ENCODE peak calls at places on chromosomes 3 and 15, in five cellular contexts. One of them, this sample, is unnamed.

GRCh38 chr3:65033577-65033976 is 345.8 kb upstream of the ADAMTS9 start:
- DNase-seq in GM12864: no peak
- DNase-seq in colonic mucosa: no peak
- DNase-seq in uterus: no peak
- DNase-seq in endothelial cell: no peak
- DNase-seq in this sample: no peak

GRCh38 chr3:82496890-82497560 is 735.6 kb upstream of the GBE1 start:
- DNase-seq in GM12864: no peak
- DNase-seq in colonic mucosa: no peak
- DNase-seq in uterus: no peak
- DNase-seq in endothelial cell: peak; percentile 26
- DNase-seq in this sample: peak; percentile 18

GRCh38 chr3:51389423-51390183 is 1.5 kb upstream of the RBM15B start:
- DNase-seq in GM12864: no peak
- DNase-seq in colonic mucosa: peak; percentile 63
- DNase-seq in uterus: no peak
- DNase-seq in endothelial cell: peak; percentile 63
- DNase-seq in this sample: peak; percentile 61

GRCh38 chr3:114378760-114379159 is 84.9 kb downstream of the TIGIT start:
- DNase-seq in GM12864: no peak
- DNase-seq in colonic mucosa: no peak
- DNase-seq in uterus: no peak
- DNase-seq in endothelial cell: no peak
- DNase-seq in this sample: no peak

GRCh38 chr3:122975163-122975923 is 52.2 kb downstream of the SEMA5B start:
- DNase-seq in GM12864: no peak
- DNase-seq in colonic mucosa: no peak
- DNase-seq in uterus: peak; percentile 91
- DNase-seq in endothelial cell: no peak
- DNase-seq in this sample: peak; percentile 75

GRCh38 chr3:196699749-196700148 is 12.3 kb downstream of the CEP19 start:
- DNase-seq in GM12864: no peak
- DNase-seq in colonic mucosa: no peak
- DNase-seq in uterus: no peak
- DNase-seq in endothelial cell: no peak
- DNase-seq in this sample: no peak

GRCh38 chr3:135140543-135140942 is 345.5 kb downstream of the EPHB1 start:
- DNase-seq in GM12864: no peak
- DNase-seq in colonic mucosa: no peak
- DNase-seq in uterus: no peak
- DNase-seq in endothelial cell: no peak
- DNase-seq in this sample: no peak

GRCh38 chr3:21294768-21295167 is 456.2 kb downstream of the ZNF385D start:
- DNase-seq in GM12864: no peak
- DNase-seq in colonic mucosa: no peak
- DNase-seq in uterus: no peak
- DNase-seq in endothelial cell: no peak
- DNase-seq in this sample: no peak

GRCh38 chr3:53941174-53941573 is 49.5 kb upstream of the SELENOK start:
- DNase-seq in GM12864: no peak
- DNase-seq in colonic mucosa: no peak
- DNase-seq in uterus: no peak
- DNase-seq in endothelial cell: no peak
- DNase-seq in this sample: no peak

GRCh38 chr15:77402740-77403379 is 17.0 kb downstream of the PEAK1 start:
- DNase-seq in GM12864: no peak
- DNase-seq in colonic mucosa: no peak
- DNase-seq in uterus: no peak
- DNase-seq in endothelial cell: no peak
- DNase-seq in this sample: no peak

GRCh38 chr3:18027161-18027939 is 284.9 kb upstream of the TBC1D5 start:
- DNase-seq in GM12864: no peak
- DNase-seq in colonic mucosa: no peak
- DNase-seq in uterus: no peak
- DNase-seq in endothelial cell: no peak
- DNase-seq in this sample: no peak

GRCh38 chr3:20148456-20148855 is 37.5 kb downstream of the SGO1 start:
- DNase-seq in GM12864: no peak
- DNase-seq in colonic mucosa: no peak
- DNase-seq in uterus: no peak
- DNase-seq in endothelial cell: no peak
- DNase-seq in this sample: no peak

GRCh38 chr3:73558399-73559075 is 66.2 kb downstream of the PDZRN3 start:
- DNase-seq in GM12864: no peak
- DNase-seq in colonic mucosa: no peak
- DNase-seq in uterus: no peak
- DNase-seq in endothelial cell: no peak
- DNase-seq in this sample: no peak

GRCh38 chr15:100218411-100218810 is 123.4 kb downstream of the ADAMTS17 start:
- DNase-seq in GM12864: no peak
- DNase-seq in colonic mucosa: no peak
- DNase-seq in uterus: no peak
- DNase-seq in endothelial cell: no peak
- DNase-seq in this sample: no peak

GRCh38 chr3:117927831-117928230 is 1106.8 kb downstream of the IGSF11 start:
- DNase-seq in GM12864: no peak
- DNase-seq in colonic mucosa: no peak
- DNase-seq in uterus: no peak
- DNase-seq in endothelial cell: no peak
- DNase-seq in this sample: no peak

GRCh38 chr15:70466305-70466704 is 297.1 kb downstream of the UACA start:
- DNase-seq in GM12864: no peak
- DNase-seq in colonic mucosa: no peak
- DNase-seq in uterus: no peak
- DNase-seq in endothelial cell: no peak
- DNase-seq in this sample: no peak

GRCh38 chr3:114557791-114558190 is 264.0 kb downstream of the TIGIT start:
- DNase-seq in GM12864: no peak
- DNase-seq in colonic mucosa: no peak
- DNase-seq in uterus: no peak
- DNase-seq in endothelial cell: no peak
- DNase-seq in this sample: no peak

GRCh38 chr3:128367726-128368125 is 99.0 kb downstream of the DNAJB8 start:
- DNase-seq in GM12864: no peak
- DNase-seq in colonic mucosa: no peak
- DNase-seq in uterus: no peak
- DNase-seq in endothelial cell: no peak
- DNase-seq in this sample: no peak

GRCh38 chr3:186612065-186612464 is 795 bp upstream of the AHSG start:
- DNase-seq in GM12864: no peak
- DNase-seq in colonic mucosa: no peak
- DNase-seq in uterus: no peak
- DNase-seq in endothelial cell: no peak
- DNase-seq in this sample: no peak

GRCh38 chr3:177622520-177622919 is 425.2 kb upstream of the TBL1XR1 start:
- DNase-seq in GM12864: no peak
- DNase-seq in colonic mucosa: no peak
- DNase-seq in uterus: no peak
- DNase-seq in endothelial cell: no peak
- DNase-seq in this sample: no peak

GRCh38 chr3:35965908-35966307 is 326.6 kb downstream of the ARPP21 start:
- DNase-seq in GM12864: no peak
- DNase-seq in colonic mucosa: no peak
- DNase-seq in uterus: no peak
- DNase-seq in endothelial cell: no peak
- DNase-seq in this sample: no peak

GRCh38 chr3:187748050-187748481 is 2.8 kb upstream of the BCL6 start:
- DNase-seq in GM12864: no peak
- DNase-seq in colonic mucosa: peak; percentile 97
- DNase-seq in uterus: peak; percentile 91
- DNase-seq in endothelial cell: peak; percentile 97
- DNase-seq in this sample: no peak

GRCh38 chr15:47514251-47514652 is 203.1 kb upstream of the SEMA6D start:
- DNase-seq in GM12864: no peak
- DNase-seq in colonic mucosa: no peak
- DNase-seq in uterus: no peak
- DNase-seq in endothelial cell: no peak
- DNase-seq in this sample: no peak

GRCh38 chr3:109355625-109356441 is 18.5 kb upstream of the DPPA4 start:
- DNase-seq in GM12864: no peak
- DNase-seq in colonic mucosa: no peak
- DNase-seq in uterus: no peak
- DNase-seq in endothelial cell: no peak
- DNase-seq in this sample: no peak

GRCh38 chr3:30320392-30320791 is 286.0 kb upstream of the TGFBR2 start:
- DNase-seq in GM12864: no peak
- DNase-seq in colonic mucosa: no peak
- DNase-seq in uterus: no peak
- DNase-seq in endothelial cell: no peak
- DNase-seq in this sample: no peak

GRCh38 chr3:188205992-188206416 is 52.0 kb downstream of the LPP start:
- DNase-seq in GM12864: no peak
- DNase-seq in colonic mucosa: peak; percentile 49
- DNase-seq in uterus: no peak
- DNase-seq in endothelial cell: peak; percentile 23
- DNase-seq in this sample: no peak

GRCh38 chr15:40270246-40270995 is 12.4 kb downstream of the ANKRD63 start:
- DNase-seq in GM12864: no peak
- DNase-seq in colonic mucosa: no peak
- DNase-seq in uterus: no peak
- DNase-seq in endothelial cell: no peak
- DNase-seq in this sample: no peak

GRCh38 chr15:90101130-90101968 is 919 bp downstream of the IDH2 start:
- DNase-seq in GM12864: no peak
- DNase-seq in colonic mucosa: peak; percentile 58
- DNase-seq in uterus: peak; percentile 35
- DNase-seq in endothelial cell: peak; percentile 54
- DNase-seq in this sample: no peak

GRCh38 chr3:127324080-127324479 is 36.2 kb upstream of the PRR20G start:
- DNase-seq in GM12864: no peak
- DNase-seq in colonic mucosa: no peak
- DNase-seq in uterus: no peak
- DNase-seq in endothelial cell: no peak
- DNase-seq in this sample: no peak

GRCh38 chr3:127324913-127325629 is 37.2 kb upstream of the PRR20G start:
- DNase-seq in GM12864: no peak
- DNase-seq in colonic mucosa: no peak
- DNase-seq in uterus: no peak
- DNase-seq in endothelial cell: no peak
- DNase-seq in this sample: no peak

GRCh38 chr3:127316685-127317084 is 28.8 kb upstream of the PRR20G start:
- DNase-seq in GM12864: no peak
- DNase-seq in colonic mucosa: no peak
- DNase-seq in uterus: no peak
- DNase-seq in endothelial cell: no peak
- DNase-seq in this sample: no peak

GRCh38 chr3:127323581-127323980 is 35.7 kb upstream of the PRR20G start:
- DNase-seq in GM12864: no peak
- DNase-seq in colonic mucosa: no peak
- DNase-seq in uterus: no peak
- DNase-seq in endothelial cell: no peak
- DNase-seq in this sample: no peak

DNA sequence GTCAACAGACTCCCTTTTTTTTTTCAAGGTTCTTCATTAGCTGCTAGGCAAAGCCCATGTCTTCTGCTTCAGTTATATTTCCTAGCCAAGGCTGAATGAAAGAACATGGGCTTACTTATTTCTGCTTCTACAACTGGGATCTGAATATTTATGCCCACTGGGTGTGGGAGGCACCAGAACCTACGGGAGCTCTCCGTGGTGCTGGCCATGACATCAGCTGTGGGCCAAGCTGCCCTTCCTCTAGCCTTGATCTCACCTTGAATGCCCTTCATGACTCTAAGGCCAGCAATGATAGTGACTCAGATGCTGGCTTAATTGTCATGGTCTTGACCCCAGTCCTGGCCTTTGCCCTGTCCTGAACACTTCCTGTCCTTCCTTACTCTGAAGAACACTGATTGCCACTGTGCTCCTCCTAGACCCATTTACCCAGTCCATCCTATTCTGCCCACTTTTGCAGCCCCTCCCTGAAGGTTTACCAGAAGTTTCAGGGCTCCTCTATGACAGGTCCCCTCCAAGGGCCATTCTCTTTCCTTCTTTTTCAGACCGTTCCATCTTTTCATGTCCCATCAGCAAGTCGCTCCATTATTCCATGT is 32.8 kb upstream of the PRR20G start:
- DNase-seq in GM12864: no peak
- DNase-seq in colonic mucosa: no peak
- DNase-seq in uterus: no peak
- DNase-seq in endothelial cell: peak; percentile 24
- DNase-seq in this sample: no peak
- TF ChIP-seq CTCF in GM12864: no peak
- TF ChIP-seq CTCF in colonic mucosa: no peak
- TF ChIP-seq CTCF in uterus: no peak
- TF ChIP-seq CTCF in endothelial cell: no peak
- TF ChIP-seq CTCF in this sample: no peak

GRCh38 chr15:92391640-92392039 is 2.0 kb upstream of the ST8SIA2 start:
- DNase-seq in GM12864: peak; percentile 7
- DNase-seq in colonic mucosa: no peak
- DNase-seq in uterus: no peak
- DNase-seq in endothelial cell: peak; percentile 38
- DNase-seq in this sample: no peak
- TF ChIP-seq CTCF in GM12864: peak; percentile 49
- TF ChIP-seq CTCF in colonic mucosa: peak; percentile 28
- TF ChIP-seq CTCF in uterus: no peak
- TF ChIP-seq CTCF in endothelial cell: peak; percentile 44
- TF ChIP-seq CTCF in this sample: peak; percentile 69

GRCh38 chr15:63010386-63010785 is 32.2 kb upstream of the TPM1 start:
- DNase-seq in GM12864: no peak
- DNase-seq in colonic mucosa: no peak
- DNase-seq in uterus: no peak
- DNase-seq in endothelial cell: no peak
- DNase-seq in this sample: no peak

GRCh38 chr15:63008333-63009049 is 34.1 kb upstream of the TPM1 start:
- DNase-seq in GM12864: no peak
- DNase-seq in colonic mucosa: no peak
- DNase-seq in uterus: no peak
- DNase-seq in endothelial cell: no peak
- DNase-seq in this sample: no peak

GRCh38 chr15:63010920-63011693 is 31.4 kb upstream of the TPM1 start:
- DNase-seq in GM12864: no peak
- DNase-seq in colonic mucosa: no peak
- DNase-seq in uterus: no peak
- DNase-seq in endothelial cell: no peak
- DNase-seq in this sample: no peak

GRCh38 chr15:63003836-63004610 is 38.5 kb upstream of the TPM1 start:
- DNase-seq in GM12864: no peak
- DNase-seq in colonic mucosa: no peak
- DNase-seq in uterus: no peak
- DNase-seq in endothelial cell: no peak
- DNase-seq in this sample: no peak

GRCh38 chr15:63006032-63006878 is 36.3 kb upstream of the TPM1 start:
- DNase-seq in GM12864: no peak
- DNase-seq in colonic mucosa: no peak
- DNase-seq in uterus: no peak
- DNase-seq in endothelial cell: no peak
- DNase-seq in this sample: no peak
- TF ChIP-seq CTCF in GM12864: no peak
- TF ChIP-seq CTCF in colonic mucosa: no peak
- TF ChIP-seq CTCF in uterus: no peak
- TF ChIP-seq CTCF in endothelial cell: no peak
- TF ChIP-seq CTCF in this sample: no peak

DNA sequence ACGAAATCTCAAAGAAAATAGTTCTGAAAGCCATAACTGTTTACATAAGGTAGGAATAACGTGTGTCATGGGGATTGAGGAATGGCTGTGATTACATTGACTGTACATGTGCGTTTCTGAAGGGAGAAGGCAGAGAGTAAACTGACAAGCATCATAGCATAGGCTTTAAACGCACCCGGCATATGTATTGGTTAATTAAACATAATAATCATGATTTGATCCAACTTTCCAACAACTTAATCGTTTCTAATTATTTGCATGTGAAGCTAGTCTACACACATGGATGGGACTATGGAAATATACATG is 3.3 kb downstream of the TMEM108 start:
- DNase-seq in GM12864: no peak
- DNase-seq in colonic mucosa: no peak
- DNase-seq in uterus: no peak
- DNase-seq in endothelial cell: no peak
- DNase-seq in this sample: no peak
- TF ChIP-seq CTCF in GM12864: no peak
- TF ChIP-seq CTCF in colonic mucosa: no peak
- TF ChIP-seq CTCF in uterus: no peak
- TF ChIP-seq CTCF in endothelial cell: no peak
- TF ChIP-seq CTCF in this sample: no peak